ENCODE peak calls at places on chromosomes 2 and 18, in five cellular contexts. One of them, this sample, is unnamed.

GRCh38 chr2:121902171-121902591 is 146.7 kb downstream of the TSN start:
- DNase-seq in lower leg skin: no peak
- DNase-seq in ovary: peak
- DNase-seq in adrenal gland: no peak
- DNase-seq in A549: no peak
- DNase-seq in this sample: no peak

GRCh38 chr2:75416420-75417342 is 144.1 kb downstream of the EVA1A start:
- DNase-seq in ovary: no peak
- DNase-seq in lower leg skin: no peak
- DNase-seq in A549: no peak
- DNase-seq in adrenal gland: no peak
- DNase-seq in this sample: no peak

GRCh38 chr2:170236639-170237037 is 58.7 kb downstream of the MYO3B start:
- DNase-seq in lower leg skin: no peak
- DNase-seq in adrenal gland: no peak
- DNase-seq in ovary: no peak
- DNase-seq in A549: no peak
- DNase-seq in this sample: no peak

GRCh38 chr2:181252248-181253148 is 204.7 kb upstream of the ITGA4 start:
- DNase-seq in adrenal gland: no peak
- DNase-seq in ovary: no peak
- DNase-seq in A549: no peak
- DNase-seq in lower leg skin: no peak
- DNase-seq in this sample: no peak

GRCh38 chr2:6312377-6312776 is 553.3 kb downstream of the CMPK2 start:
- DNase-seq in lower leg skin: no peak
- DNase-seq in A549: no peak
- DNase-seq in ovary: no peak
- DNase-seq in adrenal gland: no peak
- DNase-seq in this sample: no peak

GRCh38 chr2:101967826-101968498 is 23.8 kb upstream of the IL1R2 start:
- DNase-seq in lower leg skin: no peak
- DNase-seq in adrenal gland: no peak
- DNase-seq in A549: no peak
- DNase-seq in ovary: peak
- DNase-seq in this sample: no peak

GRCh38 chr2:45029215-45029614 is 20.0 kb upstream of the SIX2 start:
- DNase-seq in A549: no peak
- DNase-seq in adrenal gland: no peak
- DNase-seq in ovary: no peak
- DNase-seq in lower leg skin: no peak
- DNase-seq in this sample: no peak

GRCh38 chr2:216056739-216057138 is 24.9 kb downstream of the PECR start:
- DNase-seq in ovary: no peak
- DNase-seq in lower leg skin: no peak
- DNase-seq in A549: peak
- DNase-seq in adrenal gland: no peak
- DNase-seq in this sample: no peak

GRCh38 chr2:200624660-200625059 is 38.8 kb downstream of the AOX1 start:
- DNase-seq in A549: no peak
- DNase-seq in lower leg skin: no peak
- DNase-seq in ovary: no peak
- DNase-seq in adrenal gland: no peak
- DNase-seq in this sample: no peak

GRCh38 chr2:239164281-239164871 is 236.4 kb downstream of the HDAC4 start:
- DNase-seq in ovary: no peak
- DNase-seq in A549: no peak
- DNase-seq in adrenal gland: peak
- DNase-seq in lower leg skin: no peak
- DNase-seq in this sample: no peak

GRCh38 chr2:126221506-126221905 is 434.5 kb upstream of the GYPC start:
- DNase-seq in adrenal gland: no peak
- DNase-seq in ovary: no peak
- DNase-seq in A549: no peak
- DNase-seq in lower leg skin: no peak
- DNase-seq in this sample: no peak

GRCh38 chr2:66173635-66174034 is 261.3 kb upstream of the MEIS1 start:
- DNase-seq in adrenal gland: no peak
- DNase-seq in A549: no peak
- DNase-seq in lower leg skin: no peak
- DNase-seq in ovary: no peak
- DNase-seq in this sample: no peak

GRCh38 chr18:50895350-50896045 is 16.6 kb downstream of the ME2 start:
- DNase-seq in lower leg skin: no peak
- DNase-seq in A549: no peak
- DNase-seq in adrenal gland: no peak
- DNase-seq in ovary: no peak
- DNase-seq in this sample: no peak

GRCh38 chr2:2057125-2057721 is 273.9 kb downstream of the MYT1L start:
- DNase-seq in adrenal gland: peak
- DNase-seq in A549: no peak
- DNase-seq in lower leg skin: peak
- DNase-seq in ovary: peak
- DNase-seq in this sample: no peak

GRCh38 chr2:96175951-96176350 is 30.7 kb upstream of the DUSP2 start:
- DNase-seq in lower leg skin: no peak
- DNase-seq in A549: no peak
- DNase-seq in adrenal gland: peak
- DNase-seq in ovary: no peak
- DNase-seq in this sample: no peak

GRCh38 chr2:8135051-8135675 is 546.7 kb upstream of the ID2 start:
- DNase-seq in A549: no peak
- DNase-seq in adrenal gland: no peak
- DNase-seq in lower leg skin: no peak
- DNase-seq in ovary: no peak
- DNase-seq in this sample: no peak

GRCh38 chr18:12860530-12860929 is 23.5 kb downstream of the PTPN2 start:
- DNase-seq in ovary: no peak
- DNase-seq in lower leg skin: no peak
- DNase-seq in A549: no peak
- DNase-seq in adrenal gland: no peak
- DNase-seq in this sample: no peak

GRCh38 chr2:152376968-152377367 is 42.0 kb downstream of the FMNL2 start:
- DNase-seq in A549: no peak
- DNase-seq in lower leg skin: no peak
- DNase-seq in ovary: no peak
- DNase-seq in adrenal gland: no peak
- DNase-seq in this sample: no peak

GRCh38 chr2:113716291-113716690 is 40.2 kb downstream of the SLC35F5 start:
- DNase-seq in ovary: no peak
- DNase-seq in lower leg skin: no peak
- DNase-seq in A549: no peak
- DNase-seq in adrenal gland: no peak
- DNase-seq in this sample: no peak

GRCh38 chr2:33467413-33467812 is 9.0 kb upstream of the RASGRP3 start:
- DNase-seq in lower leg skin: no peak
- DNase-seq in adrenal gland: no peak
- DNase-seq in ovary: no peak
- DNase-seq in A549: no peak
- DNase-seq in this sample: no peak

GRCh38 chr2:26582890-26583289 is 58.3 kb downstream of the CIB4 start:
- DNase-seq in ovary: no peak
- DNase-seq in A549: no peak
- DNase-seq in lower leg skin: no peak
- DNase-seq in adrenal gland: no peak
- DNase-seq in this sample: no peak

GRCh38 chr2:194985258-194985657 is 671.8 kb upstream of the SLC39A10 start:
- DNase-seq in ovary: no peak
- DNase-seq in lower leg skin: no peak
- DNase-seq in A549: no peak
- DNase-seq in adrenal gland: no peak
- DNase-seq in this sample: no peak

GRCh38 chr2:159130302-159130701 is 156.2 kb downstream of the WDSUB1 start:
- DNase-seq in lower leg skin: no peak
- DNase-seq in A549: no peak
- DNase-seq in ovary: no peak
- DNase-seq in adrenal gland: no peak
- DNase-seq in this sample: no peak

GRCh38 chr18:71252351-71252862 is 963.6 kb downstream of the SOCS6 start:
- DNase-seq in ovary: no peak
- DNase-seq in adrenal gland: no peak
- DNase-seq in lower leg skin: no peak
- DNase-seq in A549: no peak
- DNase-seq in this sample: no peak

GRCh38 chr2:232970051-232970450 is 43.0 kb downstream of the NGEF start:
- DNase-seq in lower leg skin: no peak
- DNase-seq in A549: no peak
- DNase-seq in adrenal gland: no peak
- DNase-seq in ovary: no peak
- DNase-seq in this sample: no peak

GRCh38 chr2:241066893-241067341 is 35.2 kb downstream of the MTERF4 start:
- DNase-seq in ovary: no peak
- DNase-seq in adrenal gland: peak
- DNase-seq in lower leg skin: no peak
- DNase-seq in A549: no peak
- DNase-seq in this sample: no peak

DNA sequence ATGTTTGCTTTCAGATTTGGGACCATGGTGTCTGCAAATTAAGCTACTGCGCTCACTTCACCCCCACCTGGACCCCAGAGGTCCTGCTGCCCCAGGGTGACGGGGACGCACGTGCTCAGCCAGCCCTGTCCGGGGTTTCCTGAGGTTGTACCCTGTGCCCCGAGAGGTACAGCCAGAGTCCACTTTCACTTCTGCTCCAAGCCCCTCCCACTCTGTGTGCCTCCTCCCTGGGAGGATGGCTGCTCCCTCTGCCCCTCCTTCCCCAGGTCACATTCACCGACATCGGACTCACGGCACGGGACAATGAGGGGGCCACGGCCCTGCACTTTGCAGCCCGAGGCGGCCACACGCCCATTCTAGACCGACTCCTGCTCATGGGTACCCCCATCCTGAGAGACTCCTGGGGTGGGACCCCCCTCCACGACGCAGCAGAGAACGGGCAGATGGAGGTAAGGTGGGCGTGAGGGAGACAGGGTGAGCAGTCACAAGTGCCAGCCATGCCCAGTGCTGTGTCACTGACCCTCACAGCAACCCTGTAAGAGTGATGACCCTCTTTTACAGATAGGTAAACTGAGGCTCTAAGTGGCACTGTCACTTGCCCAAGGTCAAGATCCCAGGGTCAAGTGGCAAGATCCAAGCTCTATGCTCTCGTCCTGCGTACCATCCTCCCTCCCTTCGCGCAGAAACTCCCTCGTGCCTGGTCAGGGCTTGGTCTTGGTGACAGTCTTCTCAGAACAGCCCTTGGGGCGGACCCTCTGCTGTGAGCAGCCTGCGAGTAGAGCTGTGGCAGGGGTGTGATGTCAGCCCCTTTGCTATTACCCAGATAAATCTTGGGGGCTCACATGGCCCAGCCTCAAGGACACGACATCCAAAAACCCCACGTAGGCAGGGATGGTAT is 7.6 kb downstream of the ESPNL start:
- DNase-seq in ovary: peak
- DNase-seq in adrenal gland: no peak
- DNase-seq in A549: no peak
- DNase-seq in lower leg skin: no peak
- DNase-seq in this sample: peak
- TF ChIP-seq POLR2A in ovary: no peak
- TF ChIP-seq POLR2A in adrenal gland: no peak
- TF ChIP-seq POLR2A in A549: no peak
- TF ChIP-seq POLR2A in lower leg skin: no peak
- TF ChIP-seq POLR2A in this sample: no peak

DNA sequence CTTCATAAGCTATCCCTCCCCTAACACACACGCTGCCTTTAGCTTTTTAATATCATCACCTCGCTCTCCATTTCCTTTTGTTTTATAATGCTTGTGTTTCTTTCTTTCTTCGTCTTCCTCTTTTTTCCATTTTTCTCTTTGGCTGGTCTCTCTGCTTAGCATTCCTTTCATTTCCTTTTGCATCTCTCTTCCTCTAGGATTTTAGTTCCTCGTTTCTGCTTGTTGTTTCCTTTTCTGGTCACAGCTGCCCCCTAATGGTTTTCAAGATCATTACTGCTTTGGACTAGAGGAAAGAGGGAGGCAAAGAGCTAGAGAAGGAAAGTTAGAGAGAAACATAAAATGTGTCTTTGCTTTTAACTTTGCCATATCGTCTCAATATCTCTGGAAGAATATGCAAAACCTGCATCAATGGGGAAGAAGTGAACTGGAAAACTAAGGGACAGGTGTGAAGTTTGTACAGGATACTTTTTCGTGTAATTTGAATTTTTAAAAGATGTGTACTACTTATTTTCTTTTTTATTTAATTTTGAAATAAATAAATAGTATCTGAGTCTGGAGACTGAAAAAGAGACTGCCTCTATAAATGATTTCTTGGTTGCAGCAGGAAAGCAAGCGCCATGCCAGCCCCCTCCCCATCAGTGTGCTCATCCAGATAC is 6.3 kb upstream of the NRP2 start:
- DNase-seq in ovary: no peak
- DNase-seq in adrenal gland: peak
- DNase-seq in lower leg skin: no peak
- DNase-seq in A549: peak
- DNase-seq in this sample: no peak
- TF ChIP-seq POLR2A in ovary: no peak
- TF ChIP-seq POLR2A in adrenal gland: no peak
- TF ChIP-seq POLR2A in lower leg skin: no peak
- TF ChIP-seq POLR2A in A549: no peak
- TF ChIP-seq POLR2A in this sample: no peak

GRCh38 chr2:117814417-117815264 is at the start of gene DDX18:
- DNase-seq in lower leg skin: peak
- DNase-seq in adrenal gland: peak
- DNase-seq in ovary: peak
- DNase-seq in A549: peak
- DNase-seq in this sample: peak
- TF ChIP-seq POLR2A in lower leg skin: no peak
- TF ChIP-seq POLR2A in adrenal gland: peak
- TF ChIP-seq POLR2A in ovary: peak
- TF ChIP-seq POLR2A in A549: peak
- TF ChIP-seq POLR2A in this sample: peak

DNA sequence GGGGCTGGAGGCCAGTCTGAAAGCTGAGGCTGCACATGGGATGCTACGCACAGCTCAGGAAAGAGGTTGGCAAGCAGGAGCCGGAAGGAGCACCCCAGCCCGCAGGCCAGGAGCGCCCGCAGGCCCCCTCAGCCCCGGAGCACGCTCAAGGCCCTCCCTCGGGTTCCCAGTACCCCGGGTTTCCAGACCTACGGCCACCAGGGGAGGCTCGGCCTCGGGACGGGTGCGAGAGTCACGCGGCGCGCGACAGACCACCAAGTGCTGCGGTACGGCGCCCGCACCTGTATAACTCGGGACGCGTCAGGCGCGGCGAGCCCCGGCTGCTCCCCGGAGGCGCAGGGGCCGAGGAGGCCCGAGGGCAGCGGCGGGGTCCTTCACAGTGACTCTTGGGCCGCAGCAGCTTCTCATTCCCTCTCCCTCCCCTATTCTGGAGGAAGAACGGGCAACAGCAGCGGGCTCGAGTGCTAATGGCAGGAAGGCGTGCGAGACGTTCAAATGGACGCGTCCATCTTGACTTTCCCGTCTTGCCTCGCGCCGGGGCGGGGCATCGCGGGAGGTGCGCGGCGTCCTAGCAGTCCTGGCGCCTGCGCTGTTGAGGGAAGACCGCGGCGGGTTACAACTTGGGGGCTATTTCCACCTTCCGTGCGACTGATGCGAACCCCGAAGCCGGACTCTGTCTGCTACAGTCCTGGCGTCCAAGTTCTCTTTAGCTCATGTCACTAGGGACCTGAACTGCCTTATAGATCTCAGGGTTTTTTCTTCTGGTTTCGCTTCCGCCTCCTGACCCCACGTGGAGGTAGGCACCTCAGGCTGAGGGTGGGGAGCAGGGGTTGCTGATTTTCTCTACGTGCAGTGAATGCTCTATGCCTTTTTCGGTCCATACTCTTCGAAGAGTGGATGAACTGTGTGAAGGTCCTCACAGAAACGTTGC is at the start of gene ANAPC1:
- DNase-seq in lower leg skin: peak
- DNase-seq in adrenal gland: peak
- DNase-seq in A549: peak
- DNase-seq in ovary: peak
- DNase-seq in this sample: peak
- TF ChIP-seq POLR2A in lower leg skin: no peak
- TF ChIP-seq POLR2A in adrenal gland: no peak
- TF ChIP-seq POLR2A in A549: peak
- TF ChIP-seq POLR2A in ovary: peak
- TF ChIP-seq POLR2A in this sample: peak